ENCODE peak calls at places on chromosomes 13 and 19, in five cellular contexts. D, Z, R, E and U are unnamed samples.

GRCh38 chr13:112859128-112859816 is 109.7 kb upstream of the MCF2L start:
- DNase-seq in Z (no peak), E (no peak), R (no peak), D (no peak), U (no peak)

GRCh38 chr13:74114202-74114601 is 20.0 kb downstream of the KLF12 start:
- DNase-seq in E (no peak), Z (peak; percentile 62), D (no peak), R (no peak), U (no peak)

GRCh38 chr19:48900477-48901452 is 653 bp downstream of the NUCB1 start:
- DNase-seq in E (no peak), R (no peak), D (no peak), Z (peak; percentile 35), U (no peak)

GRCh38 chr19:49200238-49200862 is 42.8 kb downstream of the TRPM4 start:
- DNase-seq in D (no peak), R (no peak), Z (no peak), E (no peak), U (no peak)

GRCh38 chr19:2332341-2333026 is 4.0 kb downstream of the SPPL2B start:
- DNase-seq in R (no peak), Z (no peak), D (no peak), E (no peak), U (no peak)

GRCh38 chr19:16381756-16382401 is 57.3 kb downstream of the KLF2 start:
- DNase-seq in R (peak; percentile 78), E (peak; percentile 90), D (peak; percentile 82), Z (no peak), U (peak; percentile 59)

GRCh38 chr19:41144403-41144802 is 30.2 kb downstream of the CYP2F1 start:
- DNase-seq in Z (peak; percentile 78), R (peak; percentile 74), E (peak; percentile 70), D (peak; percentile 74), U (peak; percentile 80)

GRCh38 chr19:49058592-49058991 is 1.0 kb upstream of the CGB7 start:
- DNase-seq in Z (peak; percentile 25), E (no peak), D (no peak), R (no peak), U (no peak)

GRCh38 chr13:97434417-97435296 is 688 bp downstream of the RAP2A start:
- DNase-seq in Z (peak; percentile 20), E (peak; percentile 36), D (peak; percentile 17), R (peak; percentile 50), U (peak; percentile 54)

GRCh38 chr13:34376483-34376882 is 558.5 kb downstream of the RFC3 start:
- DNase-seq in D (no peak), R (no peak), E (no peak), Z (no peak), U (no peak)

GRCh38 chr19:14686411-14686810 is 3.4 kb upstream of the ZNF333 start:
- DNase-seq in E (no peak), R (no peak), D (no peak), Z (peak; percentile 9), U (no peak)

GRCh38 chr13:45082964-45083363 is 37.3 kb upstream of the GTF2F2 start:
- DNase-seq in E (no peak), R (no peak), Z (peak; percentile 66), D (no peak), U (no peak)

GRCh38 chr13:101383595-101383994 is 32.7 kb downstream of the NALCN start:
- DNase-seq in R (no peak), E (no peak), D (no peak), Z (no peak), U (no peak)

GRCh38 chr13:112619730-112620639 is 32.0 kb upstream of the TUBGCP3 start:
- DNase-seq in D (no peak), Z (no peak), R (no peak), E (no peak), U (no peak)

GRCh38 chr13:36382030-36382429 is 35.8 kb upstream of the SPART start:
- DNase-seq in R (no peak), D (no peak), Z (no peak), E (no peak), U (no peak)

GRCh38 chr13:93674337-93674755 is 447.7 kb downstream of the GPC6 start:
- DNase-seq in E (no peak), Z (no peak), D (no peak), R (no peak), U (no peak)

GRCh38 chr19:45115809-45116615 is 23.0 kb downstream of the PPP1R37 start:
- DNase-seq in Z (no peak), E (no peak), D (no peak), R (no peak), U (no peak)

DNA sequence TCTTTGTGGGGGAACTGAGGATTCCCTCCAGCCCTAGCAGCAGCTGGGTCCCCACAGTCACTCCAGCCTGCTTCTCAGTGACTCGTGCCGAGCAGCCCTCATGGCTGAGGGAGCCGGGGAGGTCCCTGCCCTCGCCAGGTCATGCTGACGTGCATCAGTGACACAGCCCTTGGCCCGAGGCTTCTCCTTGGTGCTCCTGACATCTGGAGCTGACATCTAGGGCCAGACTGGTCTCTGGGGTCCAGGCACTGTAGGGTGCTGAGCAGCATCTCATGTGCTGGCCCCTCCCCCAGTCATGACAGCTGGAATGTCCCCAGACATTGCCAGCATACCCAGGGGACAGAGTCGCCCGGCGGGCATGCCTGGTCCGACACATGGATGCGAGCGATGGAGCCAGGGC is 14.4 kb downstream of the COMP start:
- DNase-seq in D (no peak), R (no peak), Z (peak; percentile 57), E (no peak), U (no peak)
- H3K27me3 ChIP-seq in D (no peaks in the 10 kb centered on the region), R (no peaks in the 10 kb centered on the region), Z (no peaks in the 10 kb centered on the region), E (no peaks in the 10 kb centered on the region), U (no peaks in the 10 kb centered on the region)

GRCh38 chr19:18158471-18158870 is 5.5 kb downstream of the PIK3R2 start:
- DNase-seq in R (no peak), E (no peak), D (no peak), Z (no peak), U (no peak)

GRCh38 chr19:18159810-18160209 is 6.8 kb downstream of the PIK3R2 start:
- DNase-seq in D (no peak), E (no peak), Z (no peak), R (no peak), U (no peak)

GRCh38 chr19:18161691-18162039 is 8.7 kb downstream of the PIK3R2 start:
- DNase-seq in E (no peak), R (no peak), Z (no peak), D (no peak), U (no peak)

GRCh38 chr19:18160792-18161690 is 8.1 kb downstream of the PIK3R2 start:
- DNase-seq in D (peak; percentile 64), R (peak; percentile 80), Z (peak; percentile 28), E (peak; percentile 73), U (peak; percentile 81)

DNA sequence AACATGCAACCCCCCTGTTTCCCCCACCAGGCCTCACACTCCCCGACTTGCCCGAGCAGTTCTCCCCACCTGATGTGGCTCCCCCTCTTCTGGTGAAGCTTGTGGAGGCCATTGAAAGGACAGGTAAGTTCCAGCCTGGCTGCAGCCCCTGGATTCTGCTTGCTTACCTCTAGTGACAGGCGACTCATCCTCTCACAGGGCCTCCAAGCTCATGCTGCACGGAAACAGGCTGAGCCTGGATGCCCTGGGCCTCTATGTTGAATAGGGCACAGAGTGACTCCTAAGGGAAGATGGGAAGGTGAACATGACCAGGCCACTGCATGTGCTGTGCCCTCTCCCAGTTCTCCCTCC is 7.5 kb downstream of the PIK3R2 start:
- DNase-seq in D (no peak), E (no peak), Z (no peak), R (no peak), U (no peak)
- TF ChIP-seq POLR2A in D (no peak), E (no peak), Z (no peak), R (no peak), U (no peak)

GRCh38 chr19:57466489-57466888 is 9.5 kb upstream of the VN1R1 start:
- DNase-seq in R (no peak), Z (no peak), D (no peak), E (peak; percentile 59), U (no peak)

GRCh38 chr19:57465680-57466381 is 8.9 kb upstream of the VN1R1 start:
- DNase-seq in E (no peak), D (no peak), R (no peak), Z (peak; percentile 24), U (no peak)
- TF ChIP-seq CTCF in E (peak; percentile 42), D (no peak), R (no peak), Z (peak; percentile 45), U (peak; percentile 12)

DNA sequence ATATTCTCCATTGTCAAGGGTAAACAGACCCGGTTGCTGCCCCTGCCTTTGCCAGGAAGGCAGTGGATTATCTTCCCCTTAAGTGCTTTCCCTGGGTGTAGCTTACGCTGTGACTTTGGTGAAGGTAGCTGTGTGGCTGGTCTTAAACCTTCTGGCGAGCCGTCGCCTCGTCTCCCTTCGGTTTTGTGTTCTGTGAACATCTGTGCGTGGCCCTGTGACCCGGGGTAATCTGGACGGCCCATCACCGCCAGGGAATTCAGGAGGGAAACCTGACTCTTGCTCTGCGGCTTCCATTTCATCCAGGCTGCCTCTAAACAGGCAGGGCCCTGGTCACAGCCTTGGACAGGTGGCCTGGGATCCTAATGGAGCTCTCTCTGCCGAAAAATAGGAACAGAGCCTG is 78.7 kb downstream of the SHISA2 start:
- DNase-seq in D (no peak), Z (no peak), R (no peak), E (no peak), U (no peak)
- H3K27me3 ChIP-seq in D (no peaks in the 10 kb centered on the region), Z (no peaks in the 10 kb centered on the region), R (no peaks in the 10 kb centered on the region), E (peaks cover 3% of the 10 kb centered on the region), U (no peaks in the 10 kb centered on the region)

GRCh38 chr19:17539288-17540117 is 15.9 kb upstream of the COLGALT1 start:
- DNase-seq in Z (peak; percentile 92), D (peak; percentile 99), E (peak; percentile 92), R (peak; percentile 100), U (peak; percentile 90)
- TF ChIP-seq POLR2A in Z (no peak), D (no peak), E (no peak), R (peak; percentile 65), U (no peak)

GRCh38 chr19:3851254-3852176 is 17.3 kb downstream of the ZFR2 start:
- DNase-seq in D (no peak), R (no peak), Z (no peak), E (no peak), U (no peak)

GRCh38 chr19:3852177-3852511 is 16.7 kb downstream of the ZFR2 start:
- DNase-seq in E (no peak), R (no peak), Z (no peak), D (no peak), U (no peak)

GRCh38 chr19:3855321-3855720 is 13.5 kb downstream of the ZFR2 start:
- DNase-seq in D (no peak), R (no peak), E (no peak), Z (no peak), U (no peak)

GRCh38 chr19:3850320-3850972 is 18.4 kb downstream of the ZFR2 start:
- DNase-seq in Z (no peak), D (no peak), E (no peak), R (no peak), U (no peak)

DNA sequence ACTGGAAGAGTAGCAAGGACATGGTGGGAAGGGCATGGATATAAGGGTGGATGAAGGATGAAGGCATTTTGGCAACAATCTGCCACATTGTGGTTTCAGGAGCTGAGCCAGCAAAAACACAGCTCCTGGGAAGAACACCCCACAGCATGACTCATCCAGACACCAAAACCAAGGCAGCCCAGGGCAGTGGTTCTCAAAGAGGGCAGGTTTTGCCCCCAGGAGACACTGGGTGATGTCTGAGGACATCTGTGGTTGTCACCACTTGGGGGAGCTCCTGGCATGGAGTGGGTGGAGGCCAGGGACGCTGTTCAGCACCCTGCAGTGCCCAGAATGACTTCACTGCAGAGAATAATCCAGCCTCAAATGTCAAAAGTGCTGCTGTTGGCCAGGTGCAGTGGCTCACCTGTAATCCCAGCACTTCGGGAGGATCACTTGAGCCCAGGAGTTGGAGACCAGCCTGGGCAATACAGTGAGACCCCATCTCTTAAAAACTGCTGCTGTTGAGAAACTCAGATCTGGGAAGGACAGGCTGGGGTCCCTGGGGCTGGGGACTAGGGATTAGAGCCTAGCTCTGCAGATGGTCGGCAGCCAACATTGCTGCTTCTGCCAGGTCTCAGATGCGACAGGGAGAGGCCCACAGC is 16.1 kb downstream of the ZFR2 start:
- DNase-seq in Z (peak; percentile 60), D (no peak), E (no peak), R (no peak), U (no peak)
- TF ChIP-seq CTCF in Z (peak; percentile 39), D (no peak), E (peak; percentile 30), R (no peak), U (peak; percentile 55)

GRCh38 chr19:5562280-5562679 is 5.5 kb downstream of the TINCR start:
- DNase-seq in Z (no peak), R (no peak), D (no peak), E (no peak), U (no peak)
- H3K27me3 ChIP-seq in Z (peaks cover 60% of the 10 kb centered on the region), R (no peaks in the 10 kb centered on the region), D (no peaks in the 10 kb centered on the region), E (peaks cover 7% of the 10 kb centered on the region), U (peaks cover 1% of the 10 kb centered on the region)